ENCODE peak calls at places on chromosomes 16 and 17, in four cellular contexts. C, Q, K and P are unnamed samples.
A peak's percentile ranks its signal among the peaks of the same experiment; 100 is the strongest.

GRCh38 chr16:15949210-15950166 is at the start of gene ABCC1:
- DNase-seq in C (peak; percentile 51), Q (peak; percentile 57), K (no peak), P (peak; percentile 49)

GRCh38 chr16:68972720-68973119 is 129.4 kb downstream of the TANGO6 start:
- DNase-seq in C (no peak), Q (no peak), K (no peak), P (no peak)

GRCh38 chr17:55343114-55343513 is 78.4 kb downstream of the HLF start:
- DNase-seq in C (no peak), Q (no peak), K (no peak), P (no peak)

GRCh38 chr17:7922499-7923289 is 6.6 kb upstream of the RNF227 start:
- DNase-seq in C (peak; percentile 62), Q (peak; percentile 89), K (no peak), P (peak; percentile 86)

GRCh38 chr16:11651796-11652195 is 16.5 kb upstream of the SNN start:
- DNase-seq in C (no peak), Q (no peak), K (no peak), P (no peak)

GRCh38 chr16:13084331-13084730 is 182.9 kb downstream of the SHISA9 start:
- DNase-seq in C (no peak), Q (no peak), K (no peak), P (no peak)

GRCh38 chr16:11386054-11386680 is 40.9 kb downstream of the RMI2 start:
- DNase-seq in C (no peak), Q (no peak), K (no peak), P (no peak)

GRCh38 chr16:67013823-67014640 is 14.9 kb upstream of the CBFB start:
- DNase-seq in C (peak; percentile 41), Q (peak; percentile 68), K (no peak), P (peak; percentile 67)

GRCh38 chr16:23407436-23408125 is 45.4 kb downstream of the COG7 start:
- DNase-seq in C (no peak), Q (no peak), K (no peak), P (no peak)

GRCh38 chr17:60539807-60540206 is 13.8 kb upstream of the APPBP2 start:
- DNase-seq in C (no peak), Q (no peak), K (no peak), P (no peak)

GRCh38 chr17:45430006-45430737 is 2.5 kb downstream of the ARHGAP27 start:
- DNase-seq in C (no peak), Q (no peak), K (no peak), P (no peak)

GRCh38 chr16:74521691-74522090 is 85.2 kb downstream of the GLG1 start:
- DNase-seq in C (no peak), Q (no peak), K (no peak), P (no peak)

GRCh38 chr16:49484454-49484853 is 110.8 kb downstream of the C16orf78 start:
- DNase-seq in C (peak; percentile 71), Q (peak; percentile 56), K (no peak), P (no peak)

GRCh38 chr17:60577147-60577925 is 22.7 kb upstream of the PPM1D start:
- DNase-seq in C (peak; percentile 68), Q (no peak), K (peak; percentile 30), P (no peak)

GRCh38 chr17:45850468-45850867 is 5.8 kb downstream of the SPPL2C start:
- DNase-seq in C (no peak), Q (no peak), K (no peak), P (no peak)

GRCh38 chr17:62093188-62094155 is 28.4 kb upstream of the MED13 start:
- DNase-seq in C (no peak), Q (no peak), K (peak; percentile 90), P (no peak)

GRCh38 chr17:47703191-47703591 is 9.2 kb downstream of the TBKBP1 start:
- DNase-seq in C (no peak), Q (no peak), K (no peak), P (peak; percentile 37)

GRCh38 chr17:80087346-80088265 is 13.8 kb upstream of the GAA start:
- DNase-seq in C (no peak), Q (no peak), K (no peak), P (no peak)

GRCh38 chr16:31179747-31180458 is at the start of gene FUS:
- DNase-seq in C (peak; percentile 94), Q (peak; percentile 94), K (peak; percentile 50), P (peak; percentile 95)

GRCh38 chr17:61219460-61219859 is 180.2 kb upstream of the TBX2 start:
- DNase-seq in C (no peak), Q (no peak), K (no peak), P (no peak)

GRCh38 chr17:18043491-18043890 is 4.3 kb downstream of the GID4 start:
- DNase-seq in C (no peak), Q (no peak), K (no peak), P (no peak)

GRCh38 chr17:58621174-58621573 is 70.7 kb downstream of the TEX14 start:
- DNase-seq in C (peak; percentile 97), Q (no peak), K (peak; percentile 65), P (no peak)

GRCh38 chr16:262121-262745 is 13.5 kb downstream of the RGS11 start:
- DNase-seq in C (no peak), Q (no peak), K (no peak), P (peak; percentile 37)

GRCh38 chr17:21294321-21295035 is 10.0 kb downstream of the MAP2K3 start:
- DNase-seq in C (no peak), Q (no peak), K (no peak), P (no peak)

GRCh38 chr16:19177111-19177747 is 9.2 kb downstream of the SYT17 start:
- DNase-seq in C (no peak), Q (no peak), K (no peak), P (no peak)

GRCh38 chr17:17269926-17270773 is 10.9 kb downstream of the COPS3 start:
- DNase-seq in C (peak; percentile 18), Q (no peak), K (no peak), P (peak; percentile 16)

DNA sequence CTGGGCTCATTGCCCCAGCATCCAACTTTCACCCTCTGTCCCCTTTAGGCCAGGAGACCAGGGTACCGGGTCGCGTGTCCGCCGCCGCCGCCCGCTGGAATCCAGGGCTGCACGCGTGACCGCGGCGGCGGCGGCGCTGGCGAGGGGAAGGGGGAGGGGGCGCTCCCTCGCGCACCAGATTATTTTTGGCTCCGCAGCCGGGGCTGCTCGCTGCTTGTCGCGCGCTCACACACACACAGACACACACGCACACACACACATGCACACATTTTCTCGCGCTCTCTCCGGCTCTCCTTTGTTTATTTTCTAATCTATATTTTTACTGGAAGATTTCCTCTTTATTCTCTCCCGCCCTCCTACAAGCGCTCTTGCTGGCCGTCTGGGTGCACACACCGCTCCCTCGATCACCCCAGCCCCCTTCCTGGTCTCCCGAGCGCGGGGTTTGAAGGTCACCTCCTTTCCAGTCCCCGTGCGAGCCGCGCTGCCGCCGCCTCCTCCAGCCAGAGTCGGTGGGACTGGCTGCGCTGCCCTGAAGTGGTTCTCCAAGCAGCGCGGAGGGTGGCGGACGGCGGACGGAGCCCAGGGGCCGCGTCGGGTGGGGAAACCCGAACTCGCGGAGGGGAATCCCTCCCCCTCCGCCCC is 921.4 kb upstream of the EEF2KMT start:
- DNase-seq in C (no peak), Q (no peak), K (no peak), P (no peak)
- H3K27me3 ChIP-seq in C (no peaks in the 10 kb centered on the region), Q (peaks cover 15% of the 10 kb centered on the region), K (no peaks in the 10 kb centered on the region), P (no peaks in the 10 kb centered on the region)

GRCh38 chr17:78790552-78790951 is 8.5 kb upstream of the CYTH1 start:
- DNase-seq in C (no peak), Q (no peak), K (no peak), P (no peak)
- H3K27ac ChIP-seq in C (no peak overlapping the region), Q (peak overlapping the region; percentile 69), K (no peak overlapping the region), P (no peak overlapping the region)

DNA sequence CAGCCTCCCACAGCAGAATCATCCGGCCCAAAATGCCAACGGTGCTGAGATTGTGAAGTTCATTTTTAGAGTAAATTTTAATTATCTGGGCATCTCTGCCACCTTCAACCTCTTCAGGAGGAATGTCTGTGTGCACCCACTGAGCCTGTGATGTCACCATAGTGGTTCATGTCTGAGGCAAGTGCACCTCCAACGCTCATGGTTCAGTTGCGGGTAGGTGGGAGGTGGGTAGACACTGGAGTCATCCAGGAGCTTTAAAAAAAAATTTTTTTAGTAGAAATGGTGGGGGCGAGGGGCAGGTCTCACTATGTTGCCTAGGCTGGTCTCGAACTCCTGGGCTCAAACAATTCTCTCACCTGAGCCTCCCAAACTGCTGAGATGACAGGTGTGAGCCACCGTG is 1.9 kb downstream of the FLYWCH1 start:
- DNase-seq in C (no peak), Q (no peak), K (no peak), P (no peak)
- H3K4me3 ChIP-seq in C (no peak overlapping the region), Q (no peak overlapping the region), K (peak overlapping the region; percentile 97), P (no peak overlapping the region)

DNA sequence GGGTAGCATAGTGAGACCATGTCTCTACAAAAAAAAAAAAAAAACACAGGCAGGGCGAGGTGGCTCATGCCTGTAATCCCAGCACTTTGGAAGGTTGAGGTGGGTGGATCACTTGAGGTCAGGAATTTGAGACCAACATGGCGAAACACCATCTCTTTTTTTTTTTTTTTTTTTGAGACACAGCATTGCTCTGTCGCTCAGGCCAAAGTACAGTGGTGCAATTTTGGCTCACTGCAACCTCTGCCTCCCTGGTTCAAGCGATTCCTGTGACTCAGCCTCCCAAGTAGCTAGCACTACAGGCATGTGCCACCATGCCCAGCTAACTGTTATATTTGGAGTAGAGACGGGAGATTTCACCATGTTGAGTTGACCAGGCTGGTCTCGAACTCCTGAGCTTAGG is 5.1 kb downstream of the RAMP2 start:
- DNase-seq in C (no peak), Q (no peak), K (no peak), P (no peak)
- H3K27me3 ChIP-seq in C (peaks cover 5% of the 10 kb centered on the region), Q (no peaks in the 10 kb centered on the region), K (no peaks in the 10 kb centered on the region), P (peaks cover 26% of the 10 kb centered on the region)

GRCh38 chr16:2003827-2004641 is 5.6 kb downstream of the ZNF598 start:
- DNase-seq in C (peak; percentile 85), Q (peak; percentile 94), K (no peak), P (peak; percentile 85)

GRCh38 chr16:2005646-2006045 is 4.0 kb downstream of the ZNF598 start:
- DNase-seq in C (no peak), Q (no peak), K (no peak), P (no peak)

GRCh38 chr16:2003231-2003826 is 6.3 kb downstream of the ZNF598 start:
- DNase-seq in C (no peak), Q (no peak), K (no peak), P (no peak)

GRCh38 chr16:2006317-2006716 is 3.3 kb downstream of the ZNF598 start:
- DNase-seq in C (no peak), Q (no peak), K (no peak), P (no peak)

GRCh38 chr16:2004795-2005517 is 4.7 kb downstream of the ZNF598 start:
- DNase-seq in C (no peak), Q (no peak), K (no peak), P (no peak)
- H3K27ac ChIP-seq in C (no peak overlapping the region), Q (no peak overlapping the region), K (no peak overlapping the region), P (no peak overlapping the region)